ENCODE peak calls at places on chromosome 22, in nine cellular contexts. One of them, this sample, is unnamed.

GRCh38 chr22:49850021-49850911 is 3.4 kb upstream of the ZBED4 start:
- DNase-seq in left cardiac atrium: no peak
- DNase-seq in GF-D8: no peak
- DNase-seq in foreskin fibroblast: no peak
- DNase-seq in GM10248: no peak
- DNase-seq in AML-193: peak
- DNase-seq in stimulated activated CD4-positive, alpha-beta T cell treated with anti-CD3 and anti-CD28 coated beads, Interleukin-1b, Interleukin-23, amount 100 ng/mL, for 1 hour: no peak
- DNase-seq in EH: no peak
- DNase-seq in germinal center: no peak
- DNase-seq in this sample: no peak

GRCh38 chr22:45008853-45009751 is 703 bp downstream of the PHF21B start:
- DNase-seq in AML-193: no peak
- DNase-seq in left cardiac atrium: no peak
- DNase-seq in EH: peak
- DNase-seq in GM10248: no peak
- DNase-seq in germinal center: peak
- DNase-seq in stimulated activated CD4-positive, alpha-beta T cell treated with anti-CD3 and anti-CD28 coated beads, Interleukin-1b, Interleukin-23, amount 100 ng/mL, for 1 hour: no peak
- DNase-seq in foreskin fibroblast: peak
- DNase-seq in GF-D8: no peak
- DNase-seq in this sample: peak

GRCh38 chr22:24188705-24189248 is 7.5 kb downstream of the SUSD2 start:
- DNase-seq in EH: no peak
- DNase-seq in left cardiac atrium: no peak
- DNase-seq in foreskin fibroblast: no peak
- DNase-seq in AML-193: no peak
- DNase-seq in GF-D8: no peak
- DNase-seq in stimulated activated CD4-positive, alpha-beta T cell treated with anti-CD3 and anti-CD28 coated beads, Interleukin-1b, Interleukin-23, amount 100 ng/mL, for 1 hour: no peak
- DNase-seq in germinal center: no peak
- DNase-seq in GM10248: no peak
- DNase-seq in this sample: no peak

GRCh38 chr22:32852346-32853251 is 51.1 kb downstream of the TIMP3 start:
- DNase-seq in germinal center: no peak
- DNase-seq in GF-D8: no peak
- DNase-seq in stimulated activated CD4-positive, alpha-beta T cell treated with anti-CD3 and anti-CD28 coated beads, Interleukin-1b, Interleukin-23, amount 100 ng/mL, for 1 hour: no peak
- DNase-seq in EH: peak
- DNase-seq in AML-193: no peak
- DNase-seq in GM10248: no peak
- DNase-seq in left cardiac atrium: peak
- DNase-seq in foreskin fibroblast: peak
- DNase-seq in this sample: no peak

GRCh38 chr22:43005106-43005505 is 9.8 kb downstream of the PACSIN2 start:
- DNase-seq in GM10248: no peak
- DNase-seq in germinal center: no peak
- DNase-seq in GF-D8: no peak
- DNase-seq in left cardiac atrium: no peak
- DNase-seq in stimulated activated CD4-positive, alpha-beta T cell treated with anti-CD3 and anti-CD28 coated beads, Interleukin-1b, Interleukin-23, amount 100 ng/mL, for 1 hour: no peak
- DNase-seq in AML-193: no peak
- DNase-seq in foreskin fibroblast: peak
- DNase-seq in EH: peak
- DNase-seq in this sample: no peak

GRCh38 chr22:42418811-42419243 is 13.4 kb downstream of the NFAM1 start:
- DNase-seq in foreskin fibroblast: no peak
- DNase-seq in GF-D8: peak
- DNase-seq in EH: no peak
- DNase-seq in GM10248: no peak
- DNase-seq in left cardiac atrium: no peak
- DNase-seq in stimulated activated CD4-positive, alpha-beta T cell treated with anti-CD3 and anti-CD28 coated beads, Interleukin-1b, Interleukin-23, amount 100 ng/mL, for 1 hour: no peak
- DNase-seq in germinal center: no peak
- DNase-seq in AML-193: peak
- DNase-seq in this sample: no peak

GRCh38 chr22:30876221-30876751 is 92.3 kb downstream of the MORC2 start:
- DNase-seq in germinal center: no peak
- DNase-seq in EH: no peak
- DNase-seq in GF-D8: no peak
- DNase-seq in AML-193: no peak
- DNase-seq in left cardiac atrium: no peak
- DNase-seq in GM10248: no peak
- DNase-seq in stimulated activated CD4-positive, alpha-beta T cell treated with anti-CD3 and anti-CD28 coated beads, Interleukin-1b, Interleukin-23, amount 100 ng/mL, for 1 hour: no peak
- DNase-seq in foreskin fibroblast: no peak
- DNase-seq in this sample: no peak

GRCh38 chr22:39598017-39598965 is 27.7 kb downstream of the CACNA1I start:
- DNase-seq in EH: no peak
- DNase-seq in AML-193: no peak
- DNase-seq in germinal center: peak
- DNase-seq in foreskin fibroblast: peak
- DNase-seq in stimulated activated CD4-positive, alpha-beta T cell treated with anti-CD3 and anti-CD28 coated beads, Interleukin-1b, Interleukin-23, amount 100 ng/mL, for 1 hour: peak
- DNase-seq in GF-D8: no peak
- DNase-seq in GM10248: peak
- DNase-seq in left cardiac atrium: no peak
- DNase-seq in this sample: no peak

GRCh38 chr22:39685336-39686177 is 115.0 kb downstream of the CACNA1I start:
- DNase-seq in GM10248: no peak
- DNase-seq in AML-193: no peak
- DNase-seq in germinal center: no peak
- DNase-seq in left cardiac atrium: no peak
- DNase-seq in foreskin fibroblast: no peak
- DNase-seq in GF-D8: no peak
- DNase-seq in EH: no peak
- DNase-seq in stimulated activated CD4-positive, alpha-beta T cell treated with anti-CD3 and anti-CD28 coated beads, Interleukin-1b, Interleukin-23, amount 100 ng/mL, for 1 hour: no peak
- DNase-seq in this sample: no peak

GRCh38 chr22:23205330-23205729 is 25.0 kb downstream of the BCR start:
- DNase-seq in EH: no peak
- DNase-seq in left cardiac atrium: no peak
- DNase-seq in GM10248: no peak
- DNase-seq in stimulated activated CD4-positive, alpha-beta T cell treated with anti-CD3 and anti-CD28 coated beads, Interleukin-1b, Interleukin-23, amount 100 ng/mL, for 1 hour: no peak
- DNase-seq in AML-193: no peak
- DNase-seq in foreskin fibroblast: no peak
- DNase-seq in GF-D8: no peak
- DNase-seq in germinal center: no peak
- DNase-seq in this sample: no peak

GRCh38 chr22:37077802-37078448 is 26.4 kb downstream of the KCTD17 start:
- DNase-seq in AML-193: peak
- DNase-seq in GF-D8: no peak
- DNase-seq in stimulated activated CD4-positive, alpha-beta T cell treated with anti-CD3 and anti-CD28 coated beads, Interleukin-1b, Interleukin-23, amount 100 ng/mL, for 1 hour: peak
- DNase-seq in EH: peak
- DNase-seq in left cardiac atrium: peak
- DNase-seq in GM10248: peak
- DNase-seq in foreskin fibroblast: peak
- DNase-seq in germinal center: peak
- DNase-seq in this sample: peak

GRCh38 chr22:20071524-20071972 is 8.5 kb upstream of the DGCR8 start:
- DNase-seq in foreskin fibroblast: no peak
- DNase-seq in GM10248: no peak
- DNase-seq in left cardiac atrium: no peak
- DNase-seq in GF-D8: no peak
- DNase-seq in germinal center: no peak
- DNase-seq in stimulated activated CD4-positive, alpha-beta T cell treated with anti-CD3 and anti-CD28 coated beads, Interleukin-1b, Interleukin-23, amount 100 ng/mL, for 1 hour: no peak
- DNase-seq in EH: no peak
- DNase-seq in AML-193: no peak
- DNase-seq in this sample: no peak

GRCh38 chr22:41917375-41917905 is 2.6 kb upstream of the SHISA8 start:
- DNase-seq in AML-193: no peak
- DNase-seq in EH: no peak
- DNase-seq in germinal center: no peak
- DNase-seq in foreskin fibroblast: no peak
- DNase-seq in GF-D8: no peak
- DNase-seq in GM10248: no peak
- DNase-seq in left cardiac atrium: no peak
- DNase-seq in stimulated activated CD4-positive, alpha-beta T cell treated with anti-CD3 and anti-CD28 coated beads, Interleukin-1b, Interleukin-23, amount 100 ng/mL, for 1 hour: no peak
- DNase-seq in this sample: no peak

GRCh38 chr22:31039393-31039792 is 41.7 kb upstream of the SMTN start:
- DNase-seq in EH: peak
- DNase-seq in stimulated activated CD4-positive, alpha-beta T cell treated with anti-CD3 and anti-CD28 coated beads, Interleukin-1b, Interleukin-23, amount 100 ng/mL, for 1 hour: no peak
- DNase-seq in foreskin fibroblast: peak
- DNase-seq in GF-D8: no peak
- DNase-seq in AML-193: no peak
- DNase-seq in GM10248: no peak
- DNase-seq in left cardiac atrium: no peak
- DNase-seq in germinal center: no peak
- DNase-seq in this sample: no peak

GRCh38 chr22:29883045-29883830 is at the start of gene MTMR3:
- DNase-seq in left cardiac atrium: peak
- DNase-seq in AML-193: peak
- DNase-seq in stimulated activated CD4-positive, alpha-beta T cell treated with anti-CD3 and anti-CD28 coated beads, Interleukin-1b, Interleukin-23, amount 100 ng/mL, for 1 hour: peak
- DNase-seq in GM10248: peak
- DNase-seq in germinal center: peak
- DNase-seq in foreskin fibroblast: peak
- DNase-seq in GF-D8: peak
- DNase-seq in EH: peak
- DNase-seq in this sample: peak

GRCh38 chr22:49780281-49780991 is 47.2 kb downstream of the BRD1 start:
- DNase-seq in GM10248: no peak
- DNase-seq in left cardiac atrium: no peak
- DNase-seq in EH: no peak
- DNase-seq in germinal center: no peak
- DNase-seq in foreskin fibroblast: peak
- DNase-seq in AML-193: no peak
- DNase-seq in stimulated activated CD4-positive, alpha-beta T cell treated with anti-CD3 and anti-CD28 coated beads, Interleukin-1b, Interleukin-23, amount 100 ng/mL, for 1 hour: no peak
- DNase-seq in GF-D8: no peak
- DNase-seq in this sample: peak

GRCh38 chr22:50518628-50519027 is 6.8 kb downstream of the SCO2 start:
- DNase-seq in EH: no peak
- DNase-seq in GF-D8: no peak
- DNase-seq in germinal center: no peak
- DNase-seq in stimulated activated CD4-positive, alpha-beta T cell treated with anti-CD3 and anti-CD28 coated beads, Interleukin-1b, Interleukin-23, amount 100 ng/mL, for 1 hour: no peak
- DNase-seq in foreskin fibroblast: no peak
- DNase-seq in AML-193: no peak
- DNase-seq in GM10248: no peak
- DNase-seq in left cardiac atrium: no peak
- DNase-seq in this sample: no peak

GRCh38 chr22:42560781-42561180 is 7.0 kb downstream of the SERHL2 start:
- DNase-seq in stimulated activated CD4-positive, alpha-beta T cell treated with anti-CD3 and anti-CD28 coated beads, Interleukin-1b, Interleukin-23, amount 100 ng/mL, for 1 hour: no peak
- DNase-seq in foreskin fibroblast: peak
- DNase-seq in EH: peak
- DNase-seq in GF-D8: no peak
- DNase-seq in germinal center: no peak
- DNase-seq in left cardiac atrium: no peak
- DNase-seq in AML-193: peak
- DNase-seq in GM10248: peak
- DNase-seq in this sample: peak

GRCh38 chr22:38220163-38220562 is 18.4 kb downstream of the MAFF start:
- DNase-seq in foreskin fibroblast: no peak
- DNase-seq in GF-D8: no peak
- DNase-seq in left cardiac atrium: no peak
- DNase-seq in AML-193: no peak
- DNase-seq in GM10248: no peak
- DNase-seq in stimulated activated CD4-positive, alpha-beta T cell treated with anti-CD3 and anti-CD28 coated beads, Interleukin-1b, Interleukin-23, amount 100 ng/mL, for 1 hour: no peak
- DNase-seq in EH: no peak
- DNase-seq in germinal center: no peak
- DNase-seq in this sample: no peak

GRCh38 chr22:42907404-42908081 is 50.5 kb upstream of the ARFGAP3 start:
- DNase-seq in GM10248: no peak
- DNase-seq in left cardiac atrium: no peak
- DNase-seq in AML-193: no peak
- DNase-seq in EH: no peak
- DNase-seq in GF-D8: no peak
- DNase-seq in foreskin fibroblast: peak
- DNase-seq in germinal center: no peak
- DNase-seq in stimulated activated CD4-positive, alpha-beta T cell treated with anti-CD3 and anti-CD28 coated beads, Interleukin-1b, Interleukin-23, amount 100 ng/mL, for 1 hour: no peak
- DNase-seq in this sample: no peak

GRCh38 chr22:39178206-39179111 is 26.0 kb upstream of the CBX7 start:
- DNase-seq in foreskin fibroblast: peak
- DNase-seq in germinal center: no peak
- DNase-seq in AML-193: no peak
- DNase-seq in GF-D8: no peak
- DNase-seq in GM10248: no peak
- DNase-seq in EH: peak
- DNase-seq in left cardiac atrium: no peak
- DNase-seq in stimulated activated CD4-positive, alpha-beta T cell treated with anti-CD3 and anti-CD28 coated beads, Interleukin-1b, Interleukin-23, amount 100 ng/mL, for 1 hour: no peak
- DNase-seq in this sample: no peak

GRCh38 chr22:22235564-22235963 is 9.0 kb upstream of the VPREB1 start:
- DNase-seq in EH: no peak
- DNase-seq in left cardiac atrium: no peak
- DNase-seq in AML-193: no peak
- DNase-seq in germinal center: peak
- DNase-seq in GM10248: peak
- DNase-seq in GF-D8: no peak
- DNase-seq in foreskin fibroblast: no peak
- DNase-seq in stimulated activated CD4-positive, alpha-beta T cell treated with anti-CD3 and anti-CD28 coated beads, Interleukin-1b, Interleukin-23, amount 100 ng/mL, for 1 hour: no peak
- DNase-seq in this sample: peak

GRCh38 chr22:24169439-24170058 is 11.7 kb upstream of the SUSD2 start:
- DNase-seq in germinal center: no peak
- DNase-seq in GM10248: no peak
- DNase-seq in EH: no peak
- DNase-seq in foreskin fibroblast: no peak
- DNase-seq in stimulated activated CD4-positive, alpha-beta T cell treated with anti-CD3 and anti-CD28 coated beads, Interleukin-1b, Interleukin-23, amount 100 ng/mL, for 1 hour: no peak
- DNase-seq in left cardiac atrium: no peak
- DNase-seq in AML-193: no peak
- DNase-seq in GF-D8: no peak
- DNase-seq in this sample: no peak

GRCh38 chr22:25829808-25830777 is 88.1 kb downstream of the MYO18B start:
- DNase-seq in EH: no peak
- DNase-seq in AML-193: no peak
- DNase-seq in GM10248: no peak
- DNase-seq in GF-D8: no peak
- DNase-seq in left cardiac atrium: no peak
- DNase-seq in stimulated activated CD4-positive, alpha-beta T cell treated with anti-CD3 and anti-CD28 coated beads, Interleukin-1b, Interleukin-23, amount 100 ng/mL, for 1 hour: no peak
- DNase-seq in germinal center: no peak
- DNase-seq in foreskin fibroblast: no peak
- DNase-seq in this sample: no peak

GRCh38 chr22:50086526-50086925 is 1.3 kb upstream of the MLC1 start:
- DNase-seq in stimulated activated CD4-positive, alpha-beta T cell treated with anti-CD3 and anti-CD28 coated beads, Interleukin-1b, Interleukin-23, amount 100 ng/mL, for 1 hour: no peak
- DNase-seq in GF-D8: no peak
- DNase-seq in foreskin fibroblast: peak
- DNase-seq in AML-193: no peak
- DNase-seq in germinal center: no peak
- DNase-seq in GM10248: no peak
- DNase-seq in EH: peak
- DNase-seq in left cardiac atrium: no peak
- DNase-seq in this sample: no peak

GRCh38 chr22:43152355-43153071 is 1.2 kb downstream of the TSPO start:
- DNase-seq in foreskin fibroblast: peak
- DNase-seq in GM10248: no peak
- DNase-seq in GF-D8: peak
- DNase-seq in germinal center: peak
- DNase-seq in left cardiac atrium: peak
- DNase-seq in EH: peak
- DNase-seq in AML-193: peak
- DNase-seq in stimulated activated CD4-positive, alpha-beta T cell treated with anti-CD3 and anti-CD28 coated beads, Interleukin-1b, Interleukin-23, amount 100 ng/mL, for 1 hour: no peak
- DNase-seq in this sample: peak

GRCh38 chr22:48968201-48968959 is 859.3 kb downstream of the BRD1 start:
- DNase-seq in AML-193: no peak
- DNase-seq in left cardiac atrium: no peak
- DNase-seq in EH: no peak
- DNase-seq in GF-D8: no peak
- DNase-seq in GM10248: no peak
- DNase-seq in germinal center: no peak
- DNase-seq in foreskin fibroblast: no peak
- DNase-seq in stimulated activated CD4-positive, alpha-beta T cell treated with anti-CD3 and anti-CD28 coated beads, Interleukin-1b, Interleukin-23, amount 100 ng/mL, for 1 hour: no peak
- DNase-seq in this sample: no peak

GRCh38 chr22:21937821-21938070 is 14.9 kb downstream of the PPM1F start:
- DNase-seq in germinal center: no peak
- DNase-seq in foreskin fibroblast: peak
- DNase-seq in stimulated activated CD4-positive, alpha-beta T cell treated with anti-CD3 and anti-CD28 coated beads, Interleukin-1b, Interleukin-23, amount 100 ng/mL, for 1 hour: no peak
- DNase-seq in EH: peak
- DNase-seq in AML-193: no peak
- DNase-seq in GM10248: no peak
- DNase-seq in left cardiac atrium: peak
- DNase-seq in GF-D8: no peak
- DNase-seq in this sample: no peak

GRCh38 chr22:29647954-29648737 is 44.7 kb downstream of the NF2 start:
- DNase-seq in AML-193: no peak
- DNase-seq in left cardiac atrium: no peak
- DNase-seq in foreskin fibroblast: no peak
- DNase-seq in GM10248: no peak
- DNase-seq in GF-D8: no peak
- DNase-seq in stimulated activated CD4-positive, alpha-beta T cell treated with anti-CD3 and anti-CD28 coated beads, Interleukin-1b, Interleukin-23, amount 100 ng/mL, for 1 hour: no peak
- DNase-seq in EH: no peak
- DNase-seq in germinal center: no peak
- DNase-seq in this sample: no peak